ENCODE peak calls at places on chromosome 9, in ten cellular contexts. N is HL-60; M is A549; W is fibroblast of villous mesenchyme; I is endothelial cell of umbilical vein; T is RWPE2; G is foreskin fibroblast; L is MM.1S; X is CD8-positive, alpha-beta T cell; B is left ventricle myocardium inferior. F is an unnamed sample.

GRCh38 chr9:91834740-91835139 is 115.3 kb downstream of the ROR2 start:
- DNase-seq in N (no peak), M (no peak), W (peak; percentile 89), I (no peak), T (no peak), G (no peak), L (no peak), X (no peak), B (no peak), F (no peak)

GRCh38 chr9:22079873-22080341 is 70.8 kb upstream of the CDKN2B start:
- DNase-seq in N (no peak), M (no peak), W (peak; percentile 70), I (no peak), T (no peak), G (peak; percentile 64), L (no peak), X (peak; percentile 18), B (no peak), F (no peak)

GRCh38 chr9:16459421-16460148 is 410.9 kb downstream of the BNC2 start:
- DNase-seq in N (no peak), M (no peak), W (no peak), I (no peak), T (no peak), G (no peak), L (peak; percentile 59), X (no peak), B (no peak), F (no peak)

GRCh38 chr9:69502671-69503301 is 169.4 kb downstream of the APBA1 start:
- DNase-seq in N (no peak), M (no peak), W (peak; percentile 5), I (peak; percentile 85), T (no peak), G (peak; percentile 54), L (no peak), X (no peak), B (no peak), F (no peak)

GRCh38 chr9:136545966-136546696 is at the start of gene NOTCH1:
- DNase-seq in N (peak; percentile 96), M (peak; percentile 95), W (peak; percentile 94), I (peak; percentile 88), T (peak; percentile 92), G (peak; percentile 98), L (peak; percentile 95), X (peak; percentile 83), B (peak; percentile 94), F (no peak)

GRCh38 chr9:87640385-87640795 is 85.5 kb upstream of the CTSL start:
- DNase-seq in N (no peak), M (no peak), W (peak; percentile 33), I (peak; percentile 97), T (no peak), G (peak; percentile 64), L (no peak), X (no peak), B (no peak), F (no peak)

GRCh38 chr9:35659340-35659739 is 1.2 kb downstream of the CCDC107 start:
- DNase-seq in N (no peak), M (no peak), W (peak; percentile 56), I (no peak), T (no peak), G (peak; percentile 75), L (no peak), X (no peak), B (no peak), F (no peak)

GRCh38 chr9:78383130-78383529 is 86.2 kb downstream of the PSAT1 start:
- DNase-seq in N (peak; percentile 10), M (peak; percentile 7), W (peak; percentile 16), I (no peak), T (no peak), G (peak; percentile 71), L (peak; percentile 7), X (no peak), B (no peak), F (no peak)

GRCh38 chr9:87564111-87564510 is 66.4 kb downstream of the DAPK1 start:
- DNase-seq in N (no peak), M (no peak), W (no peak), I (peak; percentile 56), T (no peak), G (no peak), L (no peak), X (no peak), B (no peak), F (no peak)

GRCh38 chr9:117094493-117094892 is 320.4 kb downstream of the ASTN2 start:
- DNase-seq in N (no peak), M (no peak), W (peak; percentile 14), I (no peak), T (no peak), G (no peak), L (no peak), X (no peak), B (no peak), F (no peak)

GRCh38 chr9:95801797-95802196 is 73.7 kb upstream of the ERCC6L2 start:
- DNase-seq in N (no peak), M (no peak), W (no peak), I (peak; percentile 67), T (no peak), G (no peak), L (no peak), X (no peak), B (no peak), F (no peak)

GRCh38 chr9:99437145-99437544 is 215.1 kb downstream of the SEC61B start:
- DNase-seq in N (no peak), M (no peak), W (no peak), I (no peak), T (no peak), G (no peak), L (no peak), X (no peak), B (no peak), F (no peak)

DNA sequence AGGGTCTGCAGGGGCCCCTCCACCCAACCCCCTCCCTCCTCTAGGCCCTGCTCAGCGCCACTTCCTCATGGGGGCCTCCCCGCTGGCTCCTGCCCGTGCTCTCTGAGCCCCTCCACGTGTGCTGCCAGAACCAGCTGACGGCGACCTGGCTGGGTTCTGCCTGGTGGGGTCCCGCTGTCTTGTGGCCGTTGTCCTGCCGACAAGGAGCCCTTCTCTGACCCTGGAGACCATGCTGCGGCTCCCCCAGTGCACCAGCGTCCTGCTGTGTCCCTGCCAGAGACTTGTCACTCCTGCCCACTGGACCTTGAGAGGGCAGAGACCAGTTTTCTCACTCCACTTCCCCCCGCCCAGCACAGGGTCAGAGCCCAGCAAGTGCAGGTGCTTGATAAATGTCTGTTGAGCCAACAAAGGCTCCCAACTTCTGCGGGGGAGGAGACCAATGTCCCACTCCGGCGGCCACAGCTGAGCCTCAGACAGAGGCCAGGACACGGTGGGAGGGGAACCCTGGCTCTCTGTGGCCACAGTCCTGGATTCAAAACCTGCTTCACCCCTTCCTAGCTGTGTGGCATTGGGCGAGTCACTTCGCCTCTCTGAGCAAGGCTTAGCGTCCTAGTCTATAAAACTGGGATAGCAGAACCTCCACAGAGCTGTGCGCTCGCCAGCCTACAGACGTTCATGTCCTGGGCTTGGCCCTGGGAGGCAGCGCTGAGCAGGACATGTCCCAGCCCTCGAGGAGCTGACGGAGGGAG is 24.8 kb downstream of the SARDH start:
- DNase-seq in N (no peak), M (no peak), W (peak; percentile 29), I (no peak), T (peak; percentile 47), G (no peak), L (no peak), X (no peak), B (no peak), F (peak; percentile 78)
- TF ChIP-seq CTCF in N (no peak), M (no peak), W (peak; percentile 3), I (no peak), T (no peak), G (no peak), L (no peak), X (no peak), B (no peak), F (no peak)

GRCh38 chr9:36779582-36779981 is 206.9 kb downstream of the MELK start:
- DNase-seq in N (no peak), M (no peak), W (no peak), I (no peak), T (no peak), G (no peak), L (no peak), X (no peak), B (no peak), F (no peak)
- TF ChIP-seq CTCF in N (no peak), M (no peak), W (no peak), I (no peak), T (no peak), G (no peak), L (no peak), X (no peak), B (no peak), F (no peak)

DNA sequence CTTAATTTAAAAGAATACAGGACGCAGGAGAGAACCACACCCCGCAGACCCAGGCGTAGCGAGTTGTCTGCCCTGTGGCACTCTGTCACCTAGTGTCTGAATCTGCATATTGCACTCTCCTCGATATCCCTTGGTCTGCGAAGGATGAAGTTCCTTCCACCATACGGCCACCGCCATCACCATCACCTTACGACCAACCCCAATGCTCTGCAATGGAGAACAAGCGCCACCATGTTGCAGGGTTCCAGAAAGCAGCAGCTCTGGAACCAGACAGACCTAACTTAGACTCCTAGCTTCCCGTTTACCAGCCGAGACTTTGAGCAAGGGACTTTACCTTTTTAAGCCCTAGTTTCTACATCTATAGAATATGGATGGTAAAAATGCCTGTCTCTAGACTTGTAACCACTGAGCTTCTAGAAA is 77.4 kb upstream of the DMRT1 start:
- DNase-seq in N (peak; percentile 91), M (peak; percentile 95), W (peak; percentile 77), I (peak; percentile 90), T (peak; percentile 80), G (peak; percentile 75), L (no peak), X (no peak), B (peak; percentile 57), F (no peak)
- TF ChIP-seq CTCF in N (peak; percentile 96), M (peak; percentile 99), W (peak; percentile 93), I (peak; percentile 90), T (peak; percentile 99), G (peak; percentile 83), L (no peak), X (peak; percentile 19), B (peak; percentile 98), F (peak; percentile 91)

GRCh38 chr9:94785211-94786169 is 59.0 kb downstream of the AOPEP start:
- DNase-seq in N (no peak), M (no peak), W (no peak), I (no peak), T (no peak), G (peak; percentile 41), L (no peak), X (no peak), B (no peak), F (no peak)

GRCh38 chr9:94783928-94784327 is 57.4 kb downstream of the AOPEP start:
- DNase-seq in N (no peak), M (no peak), W (no peak), I (no peak), T (no peak), G (no peak), L (no peak), X (no peak), B (no peak), F (no peak)

GRCh38 chr9:94782367-94783120 is 56.0 kb downstream of the AOPEP start:
- DNase-seq in N (no peak), M (no peak), W (no peak), I (no peak), T (no peak), G (peak; percentile 33), L (no peak), X (no peak), B (no peak), F (no peak)

GRCh38 chr9:94780516-94780950 is 54.0 kb downstream of the AOPEP start:
- DNase-seq in N (no peak), M (no peak), W (no peak), I (peak; percentile 68), T (no peak), G (no peak), L (no peak), X (no peak), B (peak; percentile 46), F (no peak)

GRCh38 chr9:94783121-94783664 is 56.7 kb downstream of the AOPEP start:
- DNase-seq in N (peak; percentile 69), M (peak; percentile 100), W (peak; percentile 91), I (peak; percentile 81), T (peak; percentile 98), G (peak; percentile 92), L (peak; percentile 70), X (peak; percentile 42), B (peak; percentile 53), F (no peak)
- TF ChIP-seq CTCF in N (peak; percentile 40), M (peak; percentile 88), W (peak; percentile 76), I (peak; percentile 64), T (peak; percentile 88), G (peak; percentile 58), L (peak; percentile 70), X (peak; percentile 53), B (peak; percentile 81), F (peak; percentile 90)